ENCODE peak calls at places on chromosomes 13 and 19, in nine cellular contexts. One of them, this sample, is unnamed.

GRCh38 chr19:47002106-47002766 is 17.4 kb upstream of the NPAS1 start:
- DNase-seq in central memory CD4-positive, alpha-beta T cell: no peak
- DNase-seq in esophagus squamous epithelium: no peak
- DNase-seq in NCI-H748 treated with DMSO at 0.1 percent for 48 hours: no peak
- DNase-seq in NCI-H187 treated with DMSO at 0.1 percent for 48 hours: no peak
- DNase-seq in effector memory CD4-positive, alpha-beta T cell: no peak
- DNase-seq in H54: no peak
- DNase-seq in AG20443: no peak
- DNase-seq in adrenal gland: no peak
- DNase-seq in this sample: no peak

GRCh38 chr19:45217193-45217956 is 27.8 kb downstream of the EXOC3L2 start:
- DNase-seq in central memory CD4-positive, alpha-beta T cell: no peak
- DNase-seq in esophagus squamous epithelium: no peak
- DNase-seq in NCI-H748 treated with DMSO at 0.1 percent for 48 hours: no peak
- DNase-seq in NCI-H187 treated with DMSO at 0.1 percent for 48 hours: no peak
- DNase-seq in effector memory CD4-positive, alpha-beta T cell: no peak
- DNase-seq in H54: no peak
- DNase-seq in AG20443: peak
- DNase-seq in adrenal gland: no peak
- DNase-seq in this sample: no peak

GRCh38 chr13:73198888-73199497 is 140.2 kb downstream of the KLF5 start:
- DNase-seq in central memory CD4-positive, alpha-beta T cell: no peak
- DNase-seq in esophagus squamous epithelium: no peak
- DNase-seq in NCI-H748 treated with DMSO at 0.1 percent for 48 hours: peak
- DNase-seq in NCI-H187 treated with DMSO at 0.1 percent for 48 hours: no peak
- DNase-seq in effector memory CD4-positive, alpha-beta T cell: no peak
- DNase-seq in H54: no peak
- DNase-seq in AG20443: no peak
- DNase-seq in adrenal gland: no peak
- DNase-seq in this sample: no peak

GRCh38 chr19:13574933-13575332 is 68.7 kb upstream of the CACNA1A start:
- DNase-seq in central memory CD4-positive, alpha-beta T cell: no peak
- DNase-seq in esophagus squamous epithelium: no peak
- DNase-seq in NCI-H748 treated with DMSO at 0.1 percent for 48 hours: no peak
- DNase-seq in NCI-H187 treated with DMSO at 0.1 percent for 48 hours: no peak
- DNase-seq in effector memory CD4-positive, alpha-beta T cell: no peak
- DNase-seq in H54: peak
- DNase-seq in AG20443: peak
- DNase-seq in adrenal gland: no peak
- DNase-seq in this sample: peak

GRCh38 chr19:49853852-49854849 is 3.2 kb downstream of the PTOV1 start:
- DNase-seq in central memory CD4-positive, alpha-beta T cell: no peak
- DNase-seq in esophagus squamous epithelium: no peak
- DNase-seq in NCI-H748 treated with DMSO at 0.1 percent for 48 hours: no peak
- DNase-seq in NCI-H187 treated with DMSO at 0.1 percent for 48 hours: no peak
- DNase-seq in effector memory CD4-positive, alpha-beta T cell: no peak
- DNase-seq in H54: no peak
- DNase-seq in AG20443: no peak
- DNase-seq in adrenal gland: no peak
- DNase-seq in this sample: no peak

GRCh38 chr13:98874029-98874397 is 103.9 kb downstream of the DOCK9 start:
- DNase-seq in central memory CD4-positive, alpha-beta T cell: no peak
- DNase-seq in esophagus squamous epithelium: no peak
- DNase-seq in NCI-H748 treated with DMSO at 0.1 percent for 48 hours: no peak
- DNase-seq in NCI-H187 treated with DMSO at 0.1 percent for 48 hours: no peak
- DNase-seq in effector memory CD4-positive, alpha-beta T cell: no peak
- DNase-seq in H54: no peak
- DNase-seq in AG20443: no peak
- DNase-seq in adrenal gland: no peak
- DNase-seq in this sample: no peak

GRCh38 chr13:114309806-114310410 is 4.4 kb upstream of the CHAMP1 start:
- DNase-seq in central memory CD4-positive, alpha-beta T cell: no peak
- DNase-seq in esophagus squamous epithelium: no peak
- DNase-seq in NCI-H748 treated with DMSO at 0.1 percent for 48 hours: no peak
- DNase-seq in NCI-H187 treated with DMSO at 0.1 percent for 48 hours: peak
- DNase-seq in effector memory CD4-positive, alpha-beta T cell: no peak
- DNase-seq in H54: no peak
- DNase-seq in AG20443: no peak
- DNase-seq in adrenal gland: no peak
- DNase-seq in this sample: peak

GRCh38 chr13:23570099-23570926 is at the start of gene TNFRSF19:
- DNase-seq in central memory CD4-positive, alpha-beta T cell: no peak
- DNase-seq in esophagus squamous epithelium: no peak
- DNase-seq in NCI-H748 treated with DMSO at 0.1 percent for 48 hours: no peak
- DNase-seq in NCI-H187 treated with DMSO at 0.1 percent for 48 hours: no peak
- DNase-seq in effector memory CD4-positive, alpha-beta T cell: no peak
- DNase-seq in H54: no peak
- DNase-seq in AG20443: peak
- DNase-seq in adrenal gland: peak
- DNase-seq in this sample: no peak

GRCh38 chr19:40542197-40542859 is 34.3 kb upstream of the SHKBP1 start:
- DNase-seq in central memory CD4-positive, alpha-beta T cell: no peak
- DNase-seq in esophagus squamous epithelium: no peak
- DNase-seq in NCI-H748 treated with DMSO at 0.1 percent for 48 hours: no peak
- DNase-seq in NCI-H187 treated with DMSO at 0.1 percent for 48 hours: no peak
- DNase-seq in effector memory CD4-positive, alpha-beta T cell: no peak
- DNase-seq in H54: no peak
- DNase-seq in AG20443: peak
- DNase-seq in adrenal gland: peak
- DNase-seq in this sample: peak

GRCh38 chr19:57028804-57029525 is 90.8 kb upstream of the USP29 start:
- DNase-seq in central memory CD4-positive, alpha-beta T cell: no peak
- DNase-seq in esophagus squamous epithelium: no peak
- DNase-seq in NCI-H748 treated with DMSO at 0.1 percent for 48 hours: no peak
- DNase-seq in NCI-H187 treated with DMSO at 0.1 percent for 48 hours: no peak
- DNase-seq in effector memory CD4-positive, alpha-beta T cell: no peak
- DNase-seq in H54: no peak
- DNase-seq in AG20443: no peak
- DNase-seq in adrenal gland: no peak
- DNase-seq in this sample: no peak

GRCh38 chr19:5594521-5594950 is 26.8 kb upstream of the TINCR start:
- DNase-seq in central memory CD4-positive, alpha-beta T cell: no peak
- DNase-seq in esophagus squamous epithelium: no peak
- DNase-seq in NCI-H748 treated with DMSO at 0.1 percent for 48 hours: no peak
- DNase-seq in NCI-H187 treated with DMSO at 0.1 percent for 48 hours: no peak
- DNase-seq in effector memory CD4-positive, alpha-beta T cell: no peak
- DNase-seq in H54: no peak
- DNase-seq in AG20443: no peak
- DNase-seq in adrenal gland: no peak
- DNase-seq in this sample: no peak

GRCh38 chr13:61988810-61989209 is 573.2 kb upstream of the PCDH20 start:
- DNase-seq in central memory CD4-positive, alpha-beta T cell: no peak
- DNase-seq in esophagus squamous epithelium: no peak
- DNase-seq in NCI-H748 treated with DMSO at 0.1 percent for 48 hours: no peak
- DNase-seq in NCI-H187 treated with DMSO at 0.1 percent for 48 hours: no peak
- DNase-seq in effector memory CD4-positive, alpha-beta T cell: no peak
- DNase-seq in H54: no peak
- DNase-seq in AG20443: no peak
- DNase-seq in adrenal gland: no peak
- DNase-seq in this sample: no peak

GRCh38 chr13:39283062-39283461 is 244.8 kb downstream of the NHLRC3 start:
- DNase-seq in central memory CD4-positive, alpha-beta T cell: no peak
- DNase-seq in esophagus squamous epithelium: no peak
- DNase-seq in NCI-H748 treated with DMSO at 0.1 percent for 48 hours: no peak
- DNase-seq in NCI-H187 treated with DMSO at 0.1 percent for 48 hours: no peak
- DNase-seq in effector memory CD4-positive, alpha-beta T cell: no peak
- DNase-seq in H54: no peak
- DNase-seq in AG20443: no peak
- DNase-seq in adrenal gland: no peak
- DNase-seq in this sample: no peak

GRCh38 chr19:2266183-2266993 is 10.2 kb upstream of the JSRP1 start:
- DNase-seq in central memory CD4-positive, alpha-beta T cell: no peak
- DNase-seq in esophagus squamous epithelium: no peak
- DNase-seq in NCI-H748 treated with DMSO at 0.1 percent for 48 hours: no peak
- DNase-seq in NCI-H187 treated with DMSO at 0.1 percent for 48 hours: no peak
- DNase-seq in effector memory CD4-positive, alpha-beta T cell: no peak
- DNase-seq in H54: no peak
- DNase-seq in AG20443: peak
- DNase-seq in adrenal gland: peak
- DNase-seq in this sample: no peak

GRCh38 chr19:43807651-43808050 is 5.4 kb upstream of the LYPD5 start:
- DNase-seq in central memory CD4-positive, alpha-beta T cell: no peak
- DNase-seq in esophagus squamous epithelium: no peak
- DNase-seq in NCI-H748 treated with DMSO at 0.1 percent for 48 hours: no peak
- DNase-seq in NCI-H187 treated with DMSO at 0.1 percent for 48 hours: no peak
- DNase-seq in effector memory CD4-positive, alpha-beta T cell: no peak
- DNase-seq in H54: no peak
- DNase-seq in AG20443: no peak
- DNase-seq in adrenal gland: no peak
- DNase-seq in this sample: no peak

GRCh38 chr19:15332311-15332996 is at the start of gene BRD4:
- DNase-seq in central memory CD4-positive, alpha-beta T cell: peak
- DNase-seq in esophagus squamous epithelium: no peak
- DNase-seq in NCI-H748 treated with DMSO at 0.1 percent for 48 hours: no peak
- DNase-seq in NCI-H187 treated with DMSO at 0.1 percent for 48 hours: no peak
- DNase-seq in effector memory CD4-positive, alpha-beta T cell: peak
- DNase-seq in H54: peak
- DNase-seq in AG20443: peak
- DNase-seq in adrenal gland: peak
- DNase-seq in this sample: no peak

GRCh38 chr19:49297403-49297802 is 27.6 kb downstream of the SLC6A16 start:
- DNase-seq in central memory CD4-positive, alpha-beta T cell: no peak
- DNase-seq in esophagus squamous epithelium: no peak
- DNase-seq in NCI-H748 treated with DMSO at 0.1 percent for 48 hours: no peak
- DNase-seq in NCI-H187 treated with DMSO at 0.1 percent for 48 hours: no peak
- DNase-seq in effector memory CD4-positive, alpha-beta T cell: no peak
- DNase-seq in H54: no peak
- DNase-seq in AG20443: no peak
- DNase-seq in adrenal gland: no peak
- DNase-seq in this sample: no peak

GRCh38 chr13:90538063-90538462 is 809.4 kb upstream of the MIR17HG start:
- DNase-seq in central memory CD4-positive, alpha-beta T cell: no peak
- DNase-seq in esophagus squamous epithelium: no peak
- DNase-seq in NCI-H748 treated with DMSO at 0.1 percent for 48 hours: no peak
- DNase-seq in NCI-H187 treated with DMSO at 0.1 percent for 48 hours: no peak
- DNase-seq in effector memory CD4-positive, alpha-beta T cell: no peak
- DNase-seq in H54: no peak
- DNase-seq in AG20443: no peak
- DNase-seq in adrenal gland: no peak
- DNase-seq in this sample: no peak

GRCh38 chr13:31625115-31625514 is 114.2 kb upstream of the RXFP2 start:
- DNase-seq in central memory CD4-positive, alpha-beta T cell: no peak
- DNase-seq in esophagus squamous epithelium: no peak
- DNase-seq in NCI-H748 treated with DMSO at 0.1 percent for 48 hours: no peak
- DNase-seq in NCI-H187 treated with DMSO at 0.1 percent for 48 hours: no peak
- DNase-seq in effector memory CD4-positive, alpha-beta T cell: no peak
- DNase-seq in H54: no peak
- DNase-seq in AG20443: no peak
- DNase-seq in adrenal gland: no peak
- DNase-seq in this sample: no peak

GRCh38 chr13:27442071-27442647 is 8.2 kb downstream of the MTIF3 start:
- DNase-seq in central memory CD4-positive, alpha-beta T cell: peak
- DNase-seq in esophagus squamous epithelium: no peak
- DNase-seq in NCI-H748 treated with DMSO at 0.1 percent for 48 hours: no peak
- DNase-seq in NCI-H187 treated with DMSO at 0.1 percent for 48 hours: no peak
- DNase-seq in effector memory CD4-positive, alpha-beta T cell: peak
- DNase-seq in H54: no peak
- DNase-seq in AG20443: no peak
- DNase-seq in adrenal gland: no peak
- DNase-seq in this sample: no peak

GRCh38 chr19:11556634-11557420 is 2.2 kb downstream of the ELOF1 start:
- DNase-seq in central memory CD4-positive, alpha-beta T cell: no peak
- DNase-seq in esophagus squamous epithelium: no peak
- DNase-seq in NCI-H748 treated with DMSO at 0.1 percent for 48 hours: no peak
- DNase-seq in NCI-H187 treated with DMSO at 0.1 percent for 48 hours: no peak
- DNase-seq in effector memory CD4-positive, alpha-beta T cell: no peak
- DNase-seq in H54: no peak
- DNase-seq in AG20443: no peak
- DNase-seq in adrenal gland: no peak
- DNase-seq in this sample: no peak

GRCh38 chr13:70339738-70340137 is 231.5 kb upstream of the KLHL1 start:
- DNase-seq in central memory CD4-positive, alpha-beta T cell: no peak
- DNase-seq in esophagus squamous epithelium: no peak
- DNase-seq in NCI-H748 treated with DMSO at 0.1 percent for 48 hours: no peak
- DNase-seq in NCI-H187 treated with DMSO at 0.1 percent for 48 hours: no peak
- DNase-seq in effector memory CD4-positive, alpha-beta T cell: no peak
- DNase-seq in H54: no peak
- DNase-seq in AG20443: no peak
- DNase-seq in adrenal gland: peak
- DNase-seq in this sample: no peak

This sample was measured in NCI-H446.